ENCODE peak calls at places on chromosomes 1 and 21, in ten cellular contexts. E, Z, P, Y, U, S, H, W, V and F are unnamed samples.

GRCh38 chr21:41403331-41403730 is 22.7 kb upstream of the MX1 start:
- DNase-seq in E (no peak), Z (no peak), P (no peak), Y (no peak), U (no peak), S (no peak), H (no peak), W (no peak), V (peak), F (no peak)

GRCh38 chr1:18077657-18078215 is 29.9 kb upstream of the IGSF21 start:
- DNase-seq in E (no peak), Z (no peak), P (no peak), Y (no peak), U (no peak), S (no peak), H (no peak), W (no peak), V (no peak), F (no peak)

GRCh38 chr1:27366113-27366410 is 699 bp downstream of the MAP3K6 start:
- DNase-seq in E (peak), Z (peak), P (peak), Y (peak), U (peak), S (peak), H (peak), W (peak), V (peak), F (no peak)

GRCh38 chr21:25845729-25846256 is 111.0 kb downstream of the GABPA start:
- DNase-seq in E (no peak), Z (no peak), P (no peak), Y (no peak), U (no peak), S (no peak), H (no peak), W (no peak), V (no peak), F (no peak)

GRCh38 chr1:22761821-22762220 is 51.2 kb downstream of the EPHB2 start:
- DNase-seq in E (no peak), Z (no peak), P (no peak), Y (no peak), U (no peak), S (no peak), H (no peak), W (no peak), V (no peak), F (no peak)

GRCh38 chr21:35895598-35895997 is 164.7 kb downstream of the SETD4 start:
- DNase-seq in E (no peak), Z (no peak), P (no peak), Y (no peak), U (no peak), S (no peak), H (no peak), W (no peak), V (no peak), F (no peak)

GRCh38 chr1:47686731-47687617 is 249.1 kb downstream of the FOXD2 start:
- DNase-seq in E (no peak), Z (no peak), P (no peak), Y (no peak), U (no peak), S (no peak), H (no peak), W (no peak), V (peak), F (no peak)

GRCh38 chr21:17925000-17925610 is 105.9 kb upstream of the C21orf91 start:
- DNase-seq in E (peak), Z (peak), P (peak), Y (peak), U (peak), S (peak), H (peak), W (peak), V (no peak), F (no peak)

GRCh38 chr1:16342331-16343062 is 9.8 kb downstream of the FBXO42 start:
- DNase-seq in E (no peak), Z (no peak), P (no peak), Y (no peak), U (no peak), S (no peak), H (no peak), W (no peak), V (no peak), F (no peak)

GRCh38 chr1:76229279-76229977 is 154.9 kb downstream of the ST6GALNAC3 start:
- DNase-seq in E (no peak), Z (no peak), P (no peak), Y (no peak), U (no peak), S (no peak), H (no peak), W (no peak), V (no peak), F (no peak)

GRCh38 chr1:200075938-200076546 is 48.5 kb downstream of the NR5A2 start:
- DNase-seq in E (peak), Z (no peak), P (no peak), Y (no peak), U (peak), S (no peak), H (no peak), W (no peak), V (no peak), F (no peak)

GRCh38 chr1:5428391-5428790 is 563.8 kb downstream of the NPHP4 start:
- DNase-seq in E (no peak), Z (no peak), P (no peak), Y (no peak), U (no peak), S (no peak), H (no peak), W (no peak), V (no peak), F (no peak)

GRCh38 chr1:104878203-104878911 is 1128.7 kb downstream of the AMY1C start:
- DNase-seq in E (peak), Z (no peak), P (no peak), Y (no peak), U (no peak), S (no peak), H (no peak), W (no peak), V (no peak), F (no peak)

GRCh38 chr1:110390096-110390495 is 730 bp downstream of the SLC16A4 start:
- DNase-seq in E (peak), Z (no peak), P (no peak), Y (no peak), U (no peak), S (no peak), H (no peak), W (no peak), V (no peak), F (no peak)

GRCh38 chr1:178371999-178372398 is 124.8 kb downstream of the CLEC20A start:
- DNase-seq in E (no peak), Z (no peak), P (no peak), Y (no peak), U (no peak), S (no peak), H (no peak), W (no peak), V (no peak), F (no peak)

GRCh38 chr1:19925342-19926070 is 2.1 kb upstream of the PLA2G2E start:
- DNase-seq in E (no peak), Z (no peak), P (no peak), Y (no peak), U (no peak), S (no peak), H (no peak), W (no peak), V (no peak), F (no peak)

GRCh38 chr21:17775431-17776126 is 43.6 kb downstream of the C21orf91 start:
- DNase-seq in E (no peak), Z (peak), P (no peak), Y (peak), U (no peak), S (peak), H (no peak), W (peak), V (no peak), F (no peak)

GRCh38 chr1:18938707-18939070 is 17.8 kb downstream of the IFFO2 start:
- DNase-seq in E (no peak), Z (no peak), P (peak), Y (no peak), U (no peak), S (no peak), H (no peak), W (no peak), V (no peak), F (peak)

GRCh38 chr1:8821084-8821483 is 3.6 kb upstream of the RERE start:
- DNase-seq in E (no peak), Z (no peak), P (no peak), Y (no peak), U (no peak), S (no peak), H (peak), W (no peak), V (peak), F (no peak)

GRCh38 chr1:17027403-17027802 is 15.7 kb upstream of the ATP13A2 start:
- DNase-seq in E (no peak), Z (no peak), P (no peak), Y (no peak), U (no peak), S (no peak), H (no peak), W (no peak), V (no peak), F (no peak)

GRCh38 chr1:54397090-54397591 is 9.1 kb downstream of the SSBP3 start:
- DNase-seq in E (no peak), Z (no peak), P (no peak), Y (no peak), U (no peak), S (no peak), H (no peak), W (no peak), V (no peak), F (no peak)

GRCh38 chr1:30604801-30605440 is 118.5 kb downstream of the MATN1 start:
- DNase-seq in E (no peak), Z (no peak), P (no peak), Y (no peak), U (no peak), S (no peak), H (no peak), W (no peak), V (peak), F (no peak)

GRCh38 chr1:12415239-12415543 is 185.4 kb downstream of the VPS13D start:
- DNase-seq in E (no peak), Z (no peak), P (no peak), Y (no peak), U (no peak), S (no peak), H (no peak), W (no peak), V (no peak), F (no peak)

GRCh38 chr1:178492341-178492740 is 4.4 kb downstream of the CLEC20A start:
- DNase-seq in E (no peak), Z (no peak), P (no peak), Y (no peak), U (no peak), S (no peak), H (no peak), W (no peak), V (no peak), F (no peak)

GRCh38 chr21:46118871-46119564 is 21.1 kb downstream of the COL6A2 start:
- DNase-seq in E (no peak), Z (no peak), P (peak), Y (no peak), U (no peak), S (peak), H (no peak), W (no peak), V (peak), F (peak)

GRCh38 chr1:213457733-213458132 is 406.7 kb downstream of the RPS6KC1 start:
- DNase-seq in E (no peak), Z (no peak), P (no peak), Y (no peak), U (no peak), S (no peak), H (no peak), W (no peak), V (no peak), F (no peak)

GRCh38 chr1:3357526-3358297 is 96.8 kb upstream of the ARHGEF16 start:
- DNase-seq in E (no peak), Z (no peak), P (no peak), Y (no peak), U (no peak), S (no peak), H (no peak), W (no peak), V (no peak), F (no peak)

GRCh38 chr1:85356130-85356529 is 79.7 kb upstream of the BCL10 start:
- DNase-seq in E (no peak), Z (no peak), P (no peak), Y (no peak), U (no peak), S (no peak), H (no peak), W (no peak), V (no peak), F (no peak)

GRCh38 chr1:113456967-113457366 is 66.7 kb downstream of the MAGI3 start:
- DNase-seq in E (no peak), Z (no peak), P (no peak), Y (no peak), U (peak), S (no peak), H (no peak), W (no peak), V (no peak), F (no peak)

GRCh38 chr1:109314805-109315204 is 8.0 kb upstream of the MYBPHL start:
- DNase-seq in E (no peak), Z (no peak), P (no peak), Y (no peak), U (no peak), S (no peak), H (no peak), W (no peak), V (no peak), F (no peak)

GRCh38 chr1:221939598-221939997 is 197.7 kb upstream of the DUSP10 start:
- DNase-seq in E (no peak), Z (peak), P (no peak), Y (peak), U (no peak), S (no peak), H (no peak), W (no peak), V (no peak), F (no peak)

GRCh38 chr1:206419783-206420182 is 50.5 kb upstream of the IKBKE start:
- DNase-seq in E (no peak), Z (no peak), P (no peak), Y (no peak), U (no peak), S (no peak), H (no peak), W (no peak), V (no peak), F (no peak)

GRCh38 chr21:45075606-45076244 is 1.3 kb downstream of the ADARB1 start:
- DNase-seq in E (no peak), Z (no peak), P (no peak), Y (no peak), U (no peak), S (no peak), H (no peak), W (no peak), V (no peak), F (no peak)

GRCh38 chr1:58881471-58881994 is 97.7 kb upstream of the JUN start:
- DNase-seq in E (no peak), Z (no peak), P (no peak), Y (no peak), U (peak), S (no peak), H (no peak), W (no peak), V (no peak), F (no peak)

GRCh38 chr1:27992271-27992670 is 32.5 kb downstream of the XKR8 start:
- DNase-seq in E (no peak), Z (peak), P (no peak), Y (no peak), U (no peak), S (peak), H (peak), W (no peak), V (no peak), F (no peak)

GRCh38 chr1:170676628-170677027 is 12.7 kb downstream of the PRRX1 start:
- DNase-seq in E (no peak), Z (no peak), P (no peak), Y (no peak), U (no peak), S (no peak), H (no peak), W (no peak), V (no peak), F (no peak)

GRCh38 chr1:1914842-1915692 is at the start of gene CALML6:
- DNase-seq in E (no peak), Z (no peak), P (no peak), Y (no peak), U (no peak), S (no peak), H (no peak), W (no peak), V (no peak), F (no peak)